ENCODE peak calls at places on chromosomes 16 and 17, in eight cellular contexts. One of them, this sample, is unnamed.

GRCh38 chr17:59440757-59441458 is 109.5 kb downstream of the YPEL2 start:
- DNase-seq in OCI-LY7: peak; percentile 90
- DNase-seq in cardiac muscle cell: peak; percentile 98
- DNase-seq in AG04450: peak; percentile 78
- DNase-seq in stimulated activated naive B cell treated with anti-CD40 and anti-IgM and Interleukin-4, amounts not matched to agents 10 μg/mL and 1 μg/mL and 100 μg/mL, for 72 hours: peak; percentile 69
- DNase-seq in cerebellar cortex: peak; percentile 96
- DNase-seq in PC-9: peak; percentile 77
- DNase-seq in mesenchymal stem cell: peak; percentile 87
- DNase-seq in this sample: peak; percentile 82

GRCh38 chr17:10875984-10876555 is 38.2 kb upstream of the PIRT start:
- DNase-seq in stimulated activated naive B cell treated with anti-CD40 and anti-IgM and Interleukin-4, amounts not matched to agents 10 μg/mL and 1 μg/mL and 100 μg/mL, for 72 hours: no peak
- DNase-seq in mesenchymal stem cell: peak; percentile 12
- DNase-seq in cardiac muscle cell: peak; percentile 61
- DNase-seq in AG04450: no peak
- DNase-seq in OCI-LY7: peak; percentile 41
- DNase-seq in cerebellar cortex: peak; percentile 31
- DNase-seq in PC-9: peak; percentile 22
- DNase-seq in this sample: no peak

GRCh38 chr17:49756323-49756722 is 7.6 kb downstream of the FAM117A start:
- DNase-seq in OCI-LY7: no peak
- DNase-seq in cardiac muscle cell: no peak
- DNase-seq in mesenchymal stem cell: no peak
- DNase-seq in stimulated activated naive B cell treated with anti-CD40 and anti-IgM and Interleukin-4, amounts not matched to agents 10 μg/mL and 1 μg/mL and 100 μg/mL, for 72 hours: no peak
- DNase-seq in cerebellar cortex: no peak
- DNase-seq in AG04450: no peak
- DNase-seq in PC-9: no peak
- DNase-seq in this sample: no peak

GRCh38 chr17:28008526-28008925 is 34.0 kb upstream of the NLK start:
- DNase-seq in AG04450: peak; percentile 24
- DNase-seq in PC-9: peak; percentile 30
- DNase-seq in stimulated activated naive B cell treated with anti-CD40 and anti-IgM and Interleukin-4, amounts not matched to agents 10 μg/mL and 1 μg/mL and 100 μg/mL, for 72 hours: no peak
- DNase-seq in mesenchymal stem cell: peak; percentile 57
- DNase-seq in OCI-LY7: peak; percentile 6
- DNase-seq in cerebellar cortex: peak; percentile 6
- DNase-seq in cardiac muscle cell: peak; percentile 89
- DNase-seq in this sample: no peak

GRCh38 chr17:69477204-69477899 is 62.9 kb downstream of the MAP2K6 start:
- DNase-seq in AG04450: no peak
- DNase-seq in PC-9: no peak
- DNase-seq in cardiac muscle cell: no peak
- DNase-seq in cerebellar cortex: no peak
- DNase-seq in stimulated activated naive B cell treated with anti-CD40 and anti-IgM and Interleukin-4, amounts not matched to agents 10 μg/mL and 1 μg/mL and 100 μg/mL, for 72 hours: no peak
- DNase-seq in mesenchymal stem cell: no peak
- DNase-seq in OCI-LY7: no peak
- DNase-seq in this sample: no peak

GRCh38 chr17:4658478-4659305 is 17.2 kb upstream of the ALOX15 start:
- DNase-seq in PC-9: no peak
- DNase-seq in mesenchymal stem cell: peak; percentile 73
- DNase-seq in cerebellar cortex: no peak
- DNase-seq in AG04450: peak; percentile 7
- DNase-seq in stimulated activated naive B cell treated with anti-CD40 and anti-IgM and Interleukin-4, amounts not matched to agents 10 μg/mL and 1 μg/mL and 100 μg/mL, for 72 hours: no peak
- DNase-seq in cardiac muscle cell: no peak
- DNase-seq in OCI-LY7: no peak
- DNase-seq in this sample: no peak

GRCh38 chr16:57892447-57893096 is 78.4 kb downstream of the CNGB1 start:
- DNase-seq in cardiac muscle cell: no peak
- DNase-seq in mesenchymal stem cell: no peak
- DNase-seq in OCI-LY7: no peak
- DNase-seq in AG04450: no peak
- DNase-seq in PC-9: no peak
- DNase-seq in stimulated activated naive B cell treated with anti-CD40 and anti-IgM and Interleukin-4, amounts not matched to agents 10 μg/mL and 1 μg/mL and 100 μg/mL, for 72 hours: no peak
- DNase-seq in cerebellar cortex: no peak
- DNase-seq in this sample: no peak

GRCh38 chr17:45073414-45074070 is 12.4 kb downstream of the NMT1 start:
- DNase-seq in AG04450: peak; percentile 93
- DNase-seq in OCI-LY7: no peak
- DNase-seq in PC-9: no peak
- DNase-seq in cardiac muscle cell: no peak
- DNase-seq in mesenchymal stem cell: peak; percentile 88
- DNase-seq in cerebellar cortex: no peak
- DNase-seq in stimulated activated naive B cell treated with anti-CD40 and anti-IgM and Interleukin-4, amounts not matched to agents 10 μg/mL and 1 μg/mL and 100 μg/mL, for 72 hours: no peak
- DNase-seq in this sample: no peak

GRCh38 chr16:2056681-2057407 is 9.1 kb downstream of the TSC2 start:
- DNase-seq in stimulated activated naive B cell treated with anti-CD40 and anti-IgM and Interleukin-4, amounts not matched to agents 10 μg/mL and 1 μg/mL and 100 μg/mL, for 72 hours: no peak
- DNase-seq in cerebellar cortex: no peak
- DNase-seq in OCI-LY7: no peak
- DNase-seq in AG04450: no peak
- DNase-seq in PC-9: no peak
- DNase-seq in mesenchymal stem cell: no peak
- DNase-seq in cardiac muscle cell: no peak
- DNase-seq in this sample: peak; percentile 59

GRCh38 chr17:55089955-55090573 is 121.5 kb downstream of the STXBP4 start:
- DNase-seq in mesenchymal stem cell: peak; percentile 7
- DNase-seq in OCI-LY7: no peak
- DNase-seq in cerebellar cortex: no peak
- DNase-seq in stimulated activated naive B cell treated with anti-CD40 and anti-IgM and Interleukin-4, amounts not matched to agents 10 μg/mL and 1 μg/mL and 100 μg/mL, for 72 hours: peak; percentile 0
- DNase-seq in AG04450: no peak
- DNase-seq in PC-9: peak; percentile 23
- DNase-seq in cardiac muscle cell: no peak
- DNase-seq in this sample: no peak

GRCh38 chr17:81208651-81209050 is 14.1 kb downstream of the CEP131 start:
- DNase-seq in PC-9: no peak
- DNase-seq in cerebellar cortex: no peak
- DNase-seq in stimulated activated naive B cell treated with anti-CD40 and anti-IgM and Interleukin-4, amounts not matched to agents 10 μg/mL and 1 μg/mL and 100 μg/mL, for 72 hours: no peak
- DNase-seq in OCI-LY7: no peak
- DNase-seq in mesenchymal stem cell: no peak
- DNase-seq in cardiac muscle cell: no peak
- DNase-seq in AG04450: no peak
- DNase-seq in this sample: no peak

GRCh38 chr17:63356275-63356905 is 89.7 kb downstream of the CYB561 start:
- DNase-seq in mesenchymal stem cell: peak; percentile 40
- DNase-seq in cardiac muscle cell: no peak
- DNase-seq in OCI-LY7: no peak
- DNase-seq in stimulated activated naive B cell treated with anti-CD40 and anti-IgM and Interleukin-4, amounts not matched to agents 10 μg/mL and 1 μg/mL and 100 μg/mL, for 72 hours: no peak
- DNase-seq in PC-9: no peak
- DNase-seq in cerebellar cortex: no peak
- DNase-seq in AG04450: peak; percentile 53
- DNase-seq in this sample: no peak

GRCh38 chr17:36629970-36630369 is 28.6 kb downstream of the MRM1 start:
- DNase-seq in stimulated activated naive B cell treated with anti-CD40 and anti-IgM and Interleukin-4, amounts not matched to agents 10 μg/mL and 1 μg/mL and 100 μg/mL, for 72 hours: no peak
- DNase-seq in OCI-LY7: no peak
- DNase-seq in mesenchymal stem cell: no peak
- DNase-seq in AG04450: no peak
- DNase-seq in PC-9: no peak
- DNase-seq in cardiac muscle cell: no peak
- DNase-seq in cerebellar cortex: no peak
- DNase-seq in this sample: no peak

GRCh38 chr17:49210158-49211029 is at the start of the genes ABI3 and GNGT2:
- DNase-seq in stimulated activated naive B cell treated with anti-CD40 and anti-IgM and Interleukin-4, amounts not matched to agents 10 μg/mL and 1 μg/mL and 100 μg/mL, for 72 hours: peak; percentile 79
- DNase-seq in mesenchymal stem cell: peak; percentile 83
- DNase-seq in PC-9: no peak
- DNase-seq in AG04450: no peak
- DNase-seq in cardiac muscle cell: no peak
- DNase-seq in OCI-LY7: peak; percentile 94
- DNase-seq in cerebellar cortex: no peak
- DNase-seq in this sample: no peak

GRCh38 chr17:19374136-19374535 is 4.2 kb upstream of the MAPK7 start:
- DNase-seq in AG04450: no peak
- DNase-seq in cerebellar cortex: no peak
- DNase-seq in stimulated activated naive B cell treated with anti-CD40 and anti-IgM and Interleukin-4, amounts not matched to agents 10 μg/mL and 1 μg/mL and 100 μg/mL, for 72 hours: no peak
- DNase-seq in OCI-LY7: no peak
- DNase-seq in cardiac muscle cell: no peak
- DNase-seq in mesenchymal stem cell: no peak
- DNase-seq in PC-9: no peak
- DNase-seq in this sample: no peak

GRCh38 chr16:76573281-76573680 is 296.1 kb downstream of the CNTNAP4 start:
- DNase-seq in PC-9: no peak
- DNase-seq in cerebellar cortex: peak; percentile 28
- DNase-seq in cardiac muscle cell: no peak
- DNase-seq in OCI-LY7: no peak
- DNase-seq in mesenchymal stem cell: no peak
- DNase-seq in AG04450: no peak
- DNase-seq in stimulated activated naive B cell treated with anti-CD40 and anti-IgM and Interleukin-4, amounts not matched to agents 10 μg/mL and 1 μg/mL and 100 μg/mL, for 72 hours: no peak
- DNase-seq in this sample: no peak

GRCh38 chr17:32496348-32497078 is 9.7 kb downstream of the CDK5R1 start:
- DNase-seq in cerebellar cortex: no peak
- DNase-seq in AG04450: peak; percentile 32
- DNase-seq in OCI-LY7: no peak
- DNase-seq in mesenchymal stem cell: peak; percentile 76
- DNase-seq in cardiac muscle cell: peak; percentile 57
- DNase-seq in stimulated activated naive B cell treated with anti-CD40 and anti-IgM and Interleukin-4, amounts not matched to agents 10 μg/mL and 1 μg/mL and 100 μg/mL, for 72 hours: no peak
- DNase-seq in PC-9: peak; percentile 35
- DNase-seq in this sample: no peak

This sample was measured in HuH-7.5.